ENCODE peak calls at places on chromosomes 12 and 14, in four cellular contexts. L is HCT116, O is GM12878, J is K562. H is an unnamed sample.

GRCh38 chr14:104976198-104977007 is 1.8 kb downstream of the AHNAK2 start:
- DNase-seq in L (peak), O (peak), J (peak), H (no peak)

GRCh38 chr12:104799458-104799857 is 158.6 kb downstream of the SLC41A2 start:
- DNase-seq in L (no peak), O (no peak), J (no peak), H (no peak)

GRCh38 chr12:13044002-13044858 is at the start of gene FAM234B:
- DNase-seq in L (peak), O (no peak), J (peak), H (peak)

GRCh38 chr12:15701212-15701611 is 88.0 kb downstream of the EPS8 start:
- DNase-seq in L (no peak), O (no peak), J (no peak), H (no peak)

GRCh38 chr12:55142896-55143870 is 17.0 kb downstream of the OR9K2 start:
- DNase-seq in L (peak), O (no peak), J (peak), H (peak)

GRCh38 chr12:87870061-87870460 is 159.1 kb downstream of the C12orf50 start:
- DNase-seq in L (no peak), O (no peak), J (no peak), H (no peak)

GRCh38 chr14:71070169-71070568 is 162.9 kb downstream of the PCNX1 start:
- DNase-seq in L (no peak), O (no peak), J (no peak), H (no peak)

GRCh38 chr12:122937622-122938091 is 28.6 kb downstream of the ABCB9 start:
- DNase-seq in L (no peak), O (no peak), J (no peak), H (no peak)

GRCh38 chr12:34396861-34397590 is 374.7 kb downstream of the ALG10 start:
- DNase-seq in L (no peak), O (no peak), J (no peak), H (no peak)

GRCh38 chr12:77847060-77847541 is 16.4 kb downstream of the NAV3 start:
- DNase-seq in L (no peak), O (peak), J (no peak), H (no peak)

GRCh38 chr12:93060071-93060665 is 131.1 kb upstream of the EEA1 start:
- DNase-seq in L (no peak), O (peak), J (no peak), H (no peak)

GRCh38 chr12:52181757-52182156 is 10.1 kb downstream of the KRT80 start:
- DNase-seq in L (no peak), O (no peak), J (no peak), H (no peak)

GRCh38 chr12:117235261-117235660 is 45.0 kb upstream of the FBXO21 start:
- DNase-seq in L (no peak), O (no peak), J (no peak), H (no peak)

GRCh38 chr14:103070263-103070885 is 13.0 kb upstream of the CDC42BPB start:
- DNase-seq in L (no peak), O (no peak), J (no peak), H (no peak)

GRCh38 chr14:103071544-103072251 is 12.3 kb upstream of the LBHD2 start:
- DNase-seq in L (no peak), O (no peak), J (no peak), H (no peak)

GRCh38 chr14:103072595-103073366 is 11.2 kb upstream of the LBHD2 start:
- DNase-seq in L (no peak), O (no peak), J (peak), H (no peak)

GRCh38 chr14:103073367-103073875 is 10.6 kb upstream of the LBHD2 start:
- DNase-seq in L (no peak), O (no peak), J (no peak), H (no peak)

DNA sequence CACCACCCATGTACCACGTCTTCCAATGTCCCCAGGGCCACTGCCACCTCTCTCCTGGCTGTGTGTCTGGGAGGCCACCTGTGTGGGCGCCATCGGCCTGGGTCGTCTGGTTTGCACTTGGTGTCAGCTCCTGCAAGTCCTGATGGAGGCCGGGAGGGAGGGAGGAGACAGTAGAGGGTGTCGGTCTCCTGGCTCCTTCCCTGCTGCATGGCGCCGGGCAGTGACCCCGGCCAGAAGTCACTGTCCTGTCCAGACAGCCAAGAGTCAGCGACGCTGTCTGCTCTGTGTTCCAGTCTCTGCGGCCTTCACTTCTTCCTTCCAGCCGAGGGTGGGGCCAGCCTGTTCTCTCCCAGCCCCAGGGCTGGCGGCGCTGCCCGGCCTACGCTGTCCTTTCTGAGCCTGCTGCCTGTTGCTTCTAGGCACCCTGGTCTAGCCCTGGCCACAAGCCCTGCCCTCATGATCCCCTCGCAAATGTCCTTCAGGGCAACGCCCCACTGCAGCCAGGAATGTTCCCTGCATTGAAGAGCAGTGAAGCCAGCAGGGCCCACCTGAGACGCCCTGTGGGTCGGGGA is 13.0 kb upstream of the LBHD2 start:
- DNase-seq in L (no peak), O (no peak), J (no peak), H (no peak)
- TF ChIP-seq EGR1 in L (no peak), O (no peak), J (no peak), H (no peak)

DNA sequence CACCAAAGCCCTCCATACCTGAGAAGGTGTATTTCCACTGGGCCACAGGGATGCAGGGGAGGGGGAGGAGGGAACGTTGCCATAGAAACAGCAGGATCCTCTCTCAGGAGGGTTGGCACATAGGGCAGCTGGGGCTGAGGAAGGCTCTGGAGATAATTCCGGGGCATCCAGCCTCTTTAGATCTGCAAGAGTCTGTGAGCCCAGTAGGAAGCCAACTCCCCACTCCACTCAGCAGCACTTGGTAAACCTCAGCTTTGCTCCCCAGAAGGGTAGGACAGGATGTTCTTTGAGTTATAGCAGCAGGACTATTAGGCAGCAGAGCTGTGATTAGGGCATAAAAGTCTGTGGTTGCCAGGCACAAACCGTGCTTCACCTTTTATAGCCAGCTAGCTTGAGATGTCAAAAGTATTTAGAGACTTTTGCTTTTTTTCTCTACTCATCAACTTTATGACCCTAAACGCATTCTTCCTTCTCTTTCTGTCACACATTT is 7.8 kb upstream of the PLEKHG3 start:
- DNase-seq in L (no peak), O (no peak), J (no peak), H (no peak)
- TF ChIP-seq EGR1 in L (no peak), O (no peak), J (no peak), H (no peak)

GRCh38 chr12:64025174-64025958 is 180.9 kb downstream of the SRGAP1 start:
- DNase-seq in L (no peak), O (no peak), J (no peak), H (no peak)

GRCh38 chr12:64028541-64028940 is 184.0 kb downstream of the SRGAP1 start:
- DNase-seq in L (no peak), O (no peak), J (no peak), H (no peak)

GRCh38 chr12:64030155-64030554 is 185.7 kb downstream of the SRGAP1 start:
- DNase-seq in L (no peak), O (no peak), J (no peak), H (no peak)

GRCh38 chr12:64034901-64035576 is 187.1 kb downstream of the KICS2 start:
- DNase-seq in L (no peak), O (no peak), J (no peak), H (no peak)

GRCh38 chr12:64029013-64029857 is 184.7 kb downstream of the SRGAP1 start:
- DNase-seq in L (no peak), O (no peak), J (no peak), H (no peak)
- TF ChIP-seq EGR1 in L (no peak), O (no peak), J (no peak), H (no peak)

DNA sequence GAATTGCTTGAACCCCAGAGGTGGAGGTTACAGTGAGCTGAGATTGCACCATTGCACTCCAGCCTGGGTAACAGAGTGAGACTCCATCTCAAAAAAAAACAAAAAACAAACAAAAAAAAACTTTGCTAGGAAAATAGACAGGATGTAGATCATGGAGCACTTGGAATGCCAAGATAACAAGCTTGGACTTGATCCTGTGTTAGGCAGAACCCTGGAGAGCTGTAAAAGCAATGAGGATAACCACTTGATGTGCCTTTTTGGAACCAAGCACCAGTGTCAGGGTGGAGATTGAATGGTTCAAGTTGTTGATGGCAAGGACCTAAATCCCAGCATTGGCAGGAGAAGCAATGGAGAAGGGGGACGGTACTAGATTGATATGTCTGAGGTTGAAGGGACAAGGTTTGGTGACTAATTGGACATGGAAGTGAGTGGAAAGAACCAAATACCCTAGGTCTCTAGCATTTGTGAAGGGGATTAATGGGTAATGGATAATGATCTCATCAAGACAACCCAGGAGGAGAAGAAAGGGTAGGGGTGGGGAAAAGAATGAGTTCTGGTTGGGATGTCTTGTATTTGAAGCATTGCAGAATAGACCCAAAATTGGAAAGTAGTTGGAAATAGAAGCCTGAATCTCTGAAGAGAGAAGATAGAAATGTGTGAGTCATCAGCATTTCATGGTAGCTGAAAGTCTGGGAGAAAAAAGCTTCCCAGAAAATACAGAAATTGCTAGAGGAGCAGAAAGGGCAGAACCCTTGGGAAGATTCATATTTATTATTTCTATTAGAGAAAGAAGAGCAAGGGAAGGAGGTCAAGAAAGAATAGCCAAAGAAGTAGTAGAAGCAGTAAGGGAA is 176.7 kb downstream of the NUAK1 start:
- DNase-seq in L (no peak), O (no peak), J (no peak), H (no peak)
- TF ChIP-seq EGR1 in L (no peak), O (no peak), J (no peak), H (no peak)

DNA sequence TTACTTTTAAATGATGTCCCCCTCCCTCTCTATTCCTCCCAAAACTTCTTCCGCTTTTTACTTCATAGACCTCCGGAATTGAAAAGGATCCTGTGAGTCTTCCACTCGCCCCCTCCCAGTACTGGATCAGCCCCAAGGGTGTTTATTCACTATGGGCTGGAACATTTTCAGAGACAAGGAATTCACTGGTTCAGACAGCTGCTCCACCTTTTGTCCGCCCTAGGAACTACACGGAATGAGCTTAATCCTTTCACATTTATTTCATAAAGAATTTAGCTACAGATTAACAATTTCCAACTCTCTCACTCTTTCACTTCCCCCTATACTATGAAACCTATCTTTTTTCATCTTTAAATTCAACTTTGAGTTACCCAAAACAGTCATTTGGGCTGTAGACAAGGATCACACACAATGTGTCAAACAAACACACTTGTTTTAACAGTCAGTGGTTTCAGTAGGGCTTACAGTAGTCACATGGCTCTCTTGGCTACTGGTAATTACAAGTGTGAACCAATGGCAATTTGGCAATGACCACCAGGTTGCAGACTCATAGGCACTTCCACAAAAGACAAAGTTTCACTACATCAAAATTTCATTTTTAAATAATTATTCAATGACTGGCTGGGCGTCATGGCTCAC is 20.6 kb downstream of the CNIH1 start:
- DNase-seq in L (peak), O (no peak), J (peak), H (peak)
- TF ChIP-seq EGR1 in L (no peak), O (no peak), J (no peak), H (no peak)

GRCh38 chr14:20712900-20713299 is 24.3 kb downstream of the ANG start:
- DNase-seq in L (no peak), O (no peak), J (no peak), H (no peak)

GRCh38 chr14:20711275-20712069 is 22.9 kb downstream of the ANG start:
- DNase-seq in L (no peak), O (no peak), J (peak), H (no peak)

GRCh38 chr14:20719777-20720176 is 25.9 kb upstream of the EDDM3A start:
- DNase-seq in L (no peak), O (no peak), J (no peak), H (no peak)

DNA sequence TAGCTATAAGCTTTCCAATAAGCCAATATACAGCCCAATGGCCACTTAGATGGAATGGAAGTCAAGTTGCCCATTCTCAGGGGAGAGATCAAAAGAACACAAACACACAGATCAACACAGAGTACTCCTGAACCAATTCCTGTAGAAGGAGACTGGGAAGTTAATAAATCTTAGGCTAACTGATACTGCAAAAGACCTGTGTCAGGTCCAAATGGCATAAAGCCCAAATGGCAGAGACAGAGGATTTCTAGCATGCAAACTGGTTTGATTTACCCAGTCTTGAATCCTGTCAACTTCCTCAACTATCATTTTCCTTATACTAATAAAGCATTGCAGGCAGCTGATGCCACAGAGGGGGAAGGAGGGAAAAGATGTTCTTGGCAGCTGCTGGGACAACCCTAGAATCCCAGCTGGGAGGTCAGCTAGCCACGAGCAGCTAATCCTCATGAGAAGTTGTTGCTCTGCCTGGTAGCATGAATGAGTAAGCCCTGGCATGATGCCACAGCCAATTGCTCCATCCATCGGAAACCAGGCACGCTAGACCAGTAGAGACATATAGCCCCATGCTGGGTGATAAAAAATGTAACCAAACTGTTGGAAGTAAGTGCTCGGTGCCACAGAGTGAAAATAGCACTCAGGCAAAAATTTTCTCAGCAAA is 26.2 kb downstream of the ANG start:
- DNase-seq in L (no peak), O (no peak), J (no peak), H (no peak)
- TF ChIP-seq EGR1 in L (no peak), O (no peak), J (no peak), H (no peak)

DNA sequence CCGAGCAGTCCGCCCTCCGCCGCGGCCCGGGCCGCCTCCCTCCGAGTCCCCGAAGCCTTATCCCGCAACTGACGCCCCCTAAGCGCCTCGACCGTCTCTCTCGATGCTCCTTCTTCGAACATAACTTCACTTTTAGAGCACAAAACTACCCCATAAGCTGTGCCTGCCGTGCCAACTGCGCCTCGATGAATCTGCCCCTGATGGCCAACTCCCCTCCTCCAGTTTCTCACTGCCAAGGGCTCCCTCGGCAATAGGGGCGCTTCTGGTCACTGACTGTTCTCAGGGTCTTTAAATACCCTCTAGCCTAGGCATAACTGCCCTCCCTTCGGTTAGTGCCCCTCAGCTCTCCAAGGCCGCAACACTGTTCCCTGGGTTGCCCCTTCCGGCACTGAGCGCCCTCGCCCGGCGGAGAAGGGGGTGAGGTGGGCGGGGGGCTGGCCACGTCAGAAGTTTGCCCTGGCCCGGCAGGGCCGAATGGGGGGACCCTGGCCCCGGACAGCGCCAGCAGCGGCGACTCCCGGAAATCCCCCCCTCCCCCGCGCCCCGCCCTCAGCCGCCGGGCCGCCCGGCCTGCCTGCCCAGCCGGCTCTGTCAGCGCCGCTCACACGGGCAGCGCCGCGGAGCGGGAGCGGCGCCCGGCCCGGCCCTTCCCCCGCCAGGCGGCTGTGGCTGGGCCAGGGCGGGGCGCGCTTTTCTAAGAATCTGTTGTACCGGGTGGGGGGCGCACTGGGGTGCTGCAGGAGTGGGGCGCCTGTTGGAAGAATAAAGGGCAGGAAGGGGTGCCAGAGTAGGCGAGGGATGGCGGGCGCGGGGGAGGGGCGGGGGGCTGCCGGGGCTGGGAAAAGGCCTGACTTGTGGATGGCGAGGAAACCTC is 10.6 kb downstream of the RARG start:
- DNase-seq in L (no peak), O (no peak), J (peak), H (peak)
- TF ChIP-seq EGR1 in L (no peak), O (no peak), J (peak), H (peak)

H was measured in H1.